ENCODE peak calls at places on chromosome X, in four cellular contexts. L, U, D and K are unnamed samples.

GRCh38 chrX:56812515-56813105 is 83.6 kb downstream of the NBDY start:
- DNase-seq in L (no peak), U (no peak), D (no peak), K (no peak)

GRCh38 chrX:129996120-129996519 is 13.7 kb downstream of the BCORL1 start:
- DNase-seq in L (no peak), U (peak), D (peak), K (no peak)

GRCh38 chrX:10121787-10122186 is 35.0 kb upstream of the CLCN4 start:
- DNase-seq in L (no peak), U (peak), D (no peak), K (no peak)

GRCh38 chrX:140715787-140716186 is 6.2 kb downstream of the LINC00632 start:
- DNase-seq in L (no peak), U (no peak), D (no peak), K (no peak)

GRCh38 chrX:3811331-3812311 is 98.2 kb upstream of the PRKX start:
- DNase-seq in L (peak), U (peak), D (no peak), K (no peak)

GRCh38 chrX:150680974-150681373 is 12.2 kb upstream of the MTMR1 start:
- DNase-seq in L (no peak), U (peak), D (no peak), K (no peak)

GRCh38 chrX:65866146-65866545 is 173.7 kb downstream of the VSIG4 start:
- DNase-seq in L (no peak), U (no peak), D (no peak), K (no peak)

GRCh38 chrX:31499120-31499519 is 427.3 kb upstream of the FTHL17 start:
- DNase-seq in L (no peak), U (no peak), D (no peak), K (no peak)

GRCh38 chrX:7617994-7618393 is 225.0 kb upstream of the VCX start:
- DNase-seq in L (no peak), U (no peak), D (no peak), K (no peak)

GRCh38 chrX:6465731-6466130 is 69.2 kb downstream of the VCX3A start:
- DNase-seq in L (no peak), U (no peak), D (no peak), K (no peak)

GRCh38 chrX:109862386-109862910 is 129.4 kb upstream of the ACSL4 start:
- DNase-seq in L (no peak), U (no peak), D (no peak), K (no peak)

GRCh38 chrX:66914082-66914481 is 275.2 kb upstream of the EDA2R start:
- DNase-seq in L (no peak), U (peak), D (no peak), K (no peak)

DNA sequence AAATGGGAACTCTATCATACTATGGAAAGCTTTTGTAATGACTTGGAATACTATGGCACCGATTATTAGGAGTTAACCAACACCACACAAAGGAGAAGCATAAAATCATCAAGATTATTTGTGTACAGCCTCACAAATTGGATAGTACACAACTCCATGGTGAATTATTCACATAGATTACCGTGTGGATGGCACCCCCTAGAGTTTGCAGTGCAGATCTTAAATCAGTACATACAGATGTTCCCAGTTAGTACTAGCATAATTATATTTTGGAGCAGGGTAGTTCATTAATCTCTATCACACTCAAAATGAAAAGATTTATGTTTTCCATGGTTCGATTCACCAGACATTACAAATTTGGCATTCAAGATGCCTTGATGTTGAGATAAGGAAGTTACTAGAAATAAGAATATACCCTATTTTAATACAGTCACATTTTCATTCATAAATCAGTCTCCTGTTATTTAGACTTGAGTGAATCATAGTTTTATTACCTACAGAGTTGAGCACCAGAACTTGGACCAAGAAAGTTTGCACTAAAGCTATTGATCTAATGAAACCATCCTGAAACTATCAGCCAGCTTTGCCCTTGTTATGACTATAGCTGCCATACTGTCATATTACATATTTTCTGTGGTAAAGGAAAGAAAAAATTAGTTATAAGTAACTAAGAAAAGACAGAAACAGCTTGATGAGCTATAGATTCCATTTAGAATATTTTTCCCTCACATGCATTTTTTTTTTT is 531.8 kb downstream of the GLUD2 start:
- DNase-seq in L (no peak), U (peak), D (no peak), K (no peak)
- TF ChIP-seq CTCF in L (no peak), U (peak), D (peak), K (peak)

DNA sequence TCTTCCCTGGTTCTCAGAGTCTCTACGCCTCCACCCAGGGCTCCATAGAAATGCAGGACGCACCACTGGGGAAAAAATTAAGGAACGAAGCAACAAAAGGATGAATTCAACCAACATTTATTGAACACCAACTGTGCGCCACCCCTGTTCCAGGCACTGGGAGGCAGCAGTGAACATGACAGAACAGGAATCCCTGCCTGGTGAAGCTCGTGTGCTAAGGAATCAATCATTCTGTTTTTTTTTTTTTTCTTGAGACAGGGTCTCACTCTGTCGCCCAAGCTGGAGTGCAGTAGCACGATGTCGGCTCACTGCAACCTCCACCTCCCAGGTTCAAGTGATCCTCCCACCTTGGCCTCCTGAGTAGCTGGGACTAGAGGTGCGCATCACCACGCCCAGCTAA is 1.9 kb upstream of the FTSJ1 start:
- DNase-seq in L (no peak), U (peak), D (no peak), K (no peak)
- TF ChIP-seq CTCF in L (no peak), U (peak), D (no peak), K (peak)

GRCh38 chrX:143623657-143624056 is 12.2 kb downstream of the SLITRK4 start:
- DNase-seq in L (no peak), U (no peak), D (no peak), K (no peak)
- TF ChIP-seq CTCF in L (no peak), U (no peak), D (no peak), K (no peak)

GRCh38 chrX:115378471-115378870 is 89.0 kb downstream of the LUZP4 start:
- DNase-seq in L (no peak), U (no peak), D (no peak), K (no peak)
- TF ChIP-seq CTCF in L (no peak), U (no peak), D (no peak), K (no peak)

GRCh38 chrX:39898147-39898546 is 199.6 kb downstream of the BCOR start:
- DNase-seq in L (no peak), U (no peak), D (no peak), K (no peak)

GRCh38 chrX:39897741-39898097 is 200.0 kb downstream of the BCOR start:
- DNase-seq in L (no peak), U (peak), D (no peak), K (no peak)

GRCh38 chrX:39895228-39896110 is 202.3 kb downstream of the BCOR start:
- DNase-seq in L (no peak), U (no peak), D (no peak), K (no peak)

GRCh38 chrX:39899059-39899458 is 198.7 kb downstream of the BCOR start:
- DNase-seq in L (no peak), U (no peak), D (no peak), K (no peak)

GRCh38 chrX:39896951-39897740 is 200.6 kb downstream of the BCOR start:
- DNase-seq in L (no peak), U (peak), D (no peak), K (no peak)
- TF ChIP-seq CTCF in L (no peak), U (peak), D (peak), K (no peak)

GRCh38 chrX:53678667-53679066 is 7.9 kb downstream of the HUWE1 start:
- DNase-seq in L (no peak), U (peak), D (no peak), K (no peak)
- TF ChIP-seq CTCF in L (no peak), U (peak), D (no peak), K (no peak)

DNA sequence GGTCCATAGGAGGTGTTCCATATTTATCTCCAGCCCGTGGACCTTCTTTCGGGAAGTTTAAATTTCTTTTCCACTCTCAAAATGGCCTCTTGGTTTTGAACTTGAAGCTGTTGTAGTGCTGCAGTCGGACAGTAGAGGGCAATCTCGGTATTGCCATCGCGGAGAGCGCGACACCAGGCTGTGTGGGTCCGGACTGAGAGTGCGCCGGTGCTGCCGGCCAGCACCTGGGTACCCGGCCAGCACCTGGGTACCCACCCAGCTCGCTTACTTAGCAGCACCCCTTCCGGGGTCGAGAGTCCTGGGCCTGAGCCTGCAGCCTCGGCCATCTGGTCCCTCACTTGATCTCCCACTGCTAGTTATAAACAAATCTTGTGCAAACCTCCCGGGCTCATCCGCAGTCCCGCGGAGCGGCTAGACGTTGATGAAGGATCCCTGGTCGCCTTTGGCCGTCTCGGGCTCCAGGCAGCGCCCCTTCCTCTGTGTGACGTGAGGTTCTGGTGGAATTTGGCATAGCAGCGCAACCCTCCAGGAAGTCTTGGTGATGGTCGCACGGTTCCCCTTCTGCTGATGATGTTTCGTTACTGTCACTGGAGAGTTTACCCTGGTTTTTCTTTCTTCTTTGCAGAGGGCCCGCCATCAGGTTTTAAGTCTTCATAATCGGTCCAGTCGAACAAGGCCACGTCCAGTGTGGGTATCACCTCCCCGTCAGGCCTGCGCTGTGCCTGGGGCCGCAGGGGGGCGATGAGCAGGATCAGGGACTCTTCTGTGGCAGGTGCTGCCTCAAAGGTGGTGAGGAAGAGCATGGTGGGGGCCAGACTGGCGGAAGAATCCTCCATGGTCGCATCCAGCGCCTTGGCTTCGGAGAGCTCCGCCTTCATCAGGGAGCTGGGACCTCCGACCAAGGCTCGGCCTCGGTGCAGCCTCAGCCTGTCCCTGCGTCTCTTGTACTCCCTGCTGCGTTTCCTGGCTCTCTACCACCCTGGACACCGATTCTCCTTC is 17.8 kb downstream of the FAM9A start:
- DNase-seq in L (peak), U (peak), D (no peak), K (no peak)
- TF ChIP-seq CTCF in L (peak), U (peak), D (peak), K (no peak)